ENCODE peak calls at places on chromosomes 13 and 19, in six cellular contexts. O is H9, A is fibroblast of lung, J is tibial nerve, D is GM23338, B is PC-3. V is an unnamed sample.

GRCh38 chr19:38304866-38305429 is 897 bp downstream of the C19orf33 start:
- DNase-seq in O (peak), A (no peak), J (no peak), D (peak), B (peak), V (peak)

GRCh38 chr19:2302319-2303208 is 5.4 kb downstream of the LINGO3 start:
- DNase-seq in O (peak), A (peak), J (no peak), D (peak), B (no peak), V (no peak)

GRCh38 chr19:57803594-57804325 is 11.0 kb downstream of the ZNF552 start:
- DNase-seq in O (peak), A (peak), J (no peak), D (peak), B (peak), V (peak)

GRCh38 chr19:9847087-9847671 is 12.1 kb downstream of the PIN1 start:
- DNase-seq in O (peak), A (peak), J (no peak), D (peak), B (peak), V (peak)

GRCh38 chr19:35122687-35123551 is 7.3 kb downstream of the FXYD3 start:
- DNase-seq in O (no peak), A (no peak), J (no peak), D (no peak), B (no peak), V (peak)

GRCh38 chr13:29156136-29156535 is 336.0 kb downstream of the MTUS2 start:
- DNase-seq in O (no peak), A (no peak), J (no peak), D (no peak), B (no peak), V (no peak)

GRCh38 chr13:75395056-75395455 is 86.9 kb downstream of the TBC1D4 start:
- DNase-seq in O (no peak), A (no peak), J (no peak), D (no peak), B (no peak), V (no peak)

GRCh38 chr13:111919826-111920225 is 147.1 kb upstream of the SOX1 start:
- DNase-seq in O (peak), A (no peak), J (no peak), D (no peak), B (no peak), V (no peak)

GRCh38 chr19:34332027-34332786 is 32.8 kb upstream of the GPI start:
- DNase-seq in O (no peak), A (no peak), J (no peak), D (no peak), B (no peak), V (no peak)

GRCh38 chr19:19259741-19260140 is 13.4 kb downstream of the TM6SF2 start:
- DNase-seq in O (peak), A (peak), J (no peak), D (peak), B (peak), V (peak)

GRCh38 chr19:19480688-19481087 is 34.7 kb downstream of the TSSK6 start:
- DNase-seq in O (no peak), A (no peak), J (no peak), D (no peak), B (no peak), V (no peak)

GRCh38 chr19:50906217-50906616 is 5.0 kb downstream of the KLK4 start:
- DNase-seq in O (peak), A (peak), J (peak), D (peak), B (peak), V (no peak)

GRCh38 chr13:57862879-57863278 is 231.3 kb downstream of the PCDH17 start:
- DNase-seq in O (no peak), A (no peak), J (no peak), D (no peak), B (no peak), V (no peak)

GRCh38 chr13:53201454-53202225 is 173.0 kb downstream of the OLFM4 start:
- DNase-seq in O (peak), A (no peak), J (no peak), D (peak), B (no peak), V (peak)

GRCh38 chr13:20191311-20191901 is 1.3 kb downstream of the GJB2 start:
- DNase-seq in O (no peak), A (no peak), J (no peak), D (peak), B (peak), V (no peak)

GRCh38 chr13:80084086-80084676 is 256.7 kb downstream of the SPRY2 start:
- DNase-seq in O (no peak), A (peak), J (no peak), D (peak), B (peak), V (peak)

GRCh38 chr13:103287659-103288058 is 221.4 kb upstream of the SLC10A2 start:
- DNase-seq in O (no peak), A (no peak), J (no peak), D (no peak), B (peak), V (peak)

GRCh38 chr13:39536906-39537305 is 66.1 kb downstream of the LHFPL6 start:
- DNase-seq in O (no peak), A (no peak), J (no peak), D (no peak), B (no peak), V (no peak)

GRCh38 chr13:104592127-104592526 is 1525.9 kb upstream of the SLC10A2 start:
- DNase-seq in O (no peak), A (peak), J (no peak), D (no peak), B (peak), V (peak)

GRCh38 chr19:42524943-42525342 is 3.3 kb downstream of the CEACAM1 start:
- DNase-seq in O (no peak), A (no peak), J (no peak), D (no peak), B (no peak), V (no peak)

GRCh38 chr19:42528354-42529247 is at the start of gene CEACAM1:
- DNase-seq in O (no peak), A (no peak), J (no peak), D (no peak), B (peak), V (peak)

GRCh38 chr19:42532881-42533280 is 4.6 kb upstream of the CEACAM1 start:
- DNase-seq in O (no peak), A (no peak), J (no peak), D (no peak), B (no peak), V (no peak)

GRCh38 chr19:42531313-42531712 is 3.0 kb upstream of the CEACAM1 start:
- DNase-seq in O (no peak), A (no peak), J (no peak), D (no peak), B (peak), V (no peak)

DNA sequence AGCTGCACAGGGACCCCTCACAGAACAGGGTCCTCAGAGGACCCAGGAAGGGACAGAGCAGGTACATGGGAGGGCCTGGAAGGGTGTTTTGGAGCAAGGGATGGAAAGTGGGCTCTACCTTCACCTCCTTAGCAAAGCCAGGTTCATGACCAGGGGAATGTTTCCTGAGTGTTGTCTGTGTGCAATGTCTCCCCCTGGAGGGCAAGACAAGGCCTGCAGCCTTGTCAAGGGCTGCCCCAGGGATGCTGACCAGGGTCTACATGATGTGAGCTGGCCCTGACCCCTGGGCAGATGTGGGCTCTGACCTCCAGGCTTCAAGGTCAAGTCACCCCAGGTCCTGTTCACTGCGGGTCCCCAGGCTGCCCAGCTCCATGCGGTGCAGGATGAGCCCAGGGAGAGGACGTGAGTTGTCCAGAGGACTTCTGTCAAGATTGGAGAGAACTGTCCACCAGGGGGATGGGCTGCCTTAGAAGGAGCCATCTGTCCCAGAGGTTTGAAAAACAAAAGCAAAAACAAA is 1.0 kb upstream of the CEACAM1 start:
- DNase-seq in O (peak), A (peak), J (peak), D (peak), B (peak), V (peak)
- H3K27ac ChIP-seq in O (no peak), A (no peak), J (no peak), D (no peak), B (no peak), V (no peak)

GRCh38 chr13:94343243-94343585 is 136.3 kb downstream of the DCT start:
- DNase-seq in O (no peak), A (no peak), J (no peak), D (no peak), B (no peak), V (no peak)

GRCh38 chr13:94342436-94343242 is 136.8 kb downstream of the DCT start:
- DNase-seq in O (no peak), A (no peak), J (no peak), D (no peak), B (no peak), V (no peak)

GRCh38 chr13:94344126-94344863 is 135.2 kb downstream of the DCT start:
- DNase-seq in O (no peak), A (no peak), J (no peak), D (peak), B (no peak), V (no peak)

GRCh38 chr13:94346261-94347019 is 133.0 kb downstream of the DCT start:
- DNase-seq in O (no peak), A (no peak), J (no peak), D (no peak), B (no peak), V (no peak)

GRCh38 chr13:94345374-94346195 is 133.9 kb downstream of the DCT start:
- DNase-seq in O (no peak), A (peak), J (no peak), D (no peak), B (peak), V (peak)
- TF ChIP-seq CTCF in O (peak), A (no peak), J (no peak), D (peak), B (peak), V (peak)

GRCh38 chr19:43318203-43318602 is 35.3 kb upstream of the CD177 start:
- DNase-seq in O (no peak), A (no peak), J (no peak), D (no peak), B (no peak), V (no peak)
- H3K27ac ChIP-seq in O (no peak), A (no peak), J (no peak), D (no peak), B (no peak), V (no peak)

GRCh38 chr19:4246767-4247593 is at the start of gene YJU2:
- DNase-seq in O (peak), A (peak), J (peak), D (peak), B (peak), V (peak)
- TF ChIP-seq CTCF in O (peak), A (peak), J (peak), D (peak), B (peak), V (peak)

GRCh38 chr13:110414283-110414682 is 107.2 kb downstream of the COL4A2 start:
- DNase-seq in O (no peak), A (no peak), J (no peak), D (no peak), B (no peak), V (no peak)
- H3K27ac ChIP-seq in O (no peak), A (no peak), J (no peak), D (no peak), B (no peak), V (peak)

DNA sequence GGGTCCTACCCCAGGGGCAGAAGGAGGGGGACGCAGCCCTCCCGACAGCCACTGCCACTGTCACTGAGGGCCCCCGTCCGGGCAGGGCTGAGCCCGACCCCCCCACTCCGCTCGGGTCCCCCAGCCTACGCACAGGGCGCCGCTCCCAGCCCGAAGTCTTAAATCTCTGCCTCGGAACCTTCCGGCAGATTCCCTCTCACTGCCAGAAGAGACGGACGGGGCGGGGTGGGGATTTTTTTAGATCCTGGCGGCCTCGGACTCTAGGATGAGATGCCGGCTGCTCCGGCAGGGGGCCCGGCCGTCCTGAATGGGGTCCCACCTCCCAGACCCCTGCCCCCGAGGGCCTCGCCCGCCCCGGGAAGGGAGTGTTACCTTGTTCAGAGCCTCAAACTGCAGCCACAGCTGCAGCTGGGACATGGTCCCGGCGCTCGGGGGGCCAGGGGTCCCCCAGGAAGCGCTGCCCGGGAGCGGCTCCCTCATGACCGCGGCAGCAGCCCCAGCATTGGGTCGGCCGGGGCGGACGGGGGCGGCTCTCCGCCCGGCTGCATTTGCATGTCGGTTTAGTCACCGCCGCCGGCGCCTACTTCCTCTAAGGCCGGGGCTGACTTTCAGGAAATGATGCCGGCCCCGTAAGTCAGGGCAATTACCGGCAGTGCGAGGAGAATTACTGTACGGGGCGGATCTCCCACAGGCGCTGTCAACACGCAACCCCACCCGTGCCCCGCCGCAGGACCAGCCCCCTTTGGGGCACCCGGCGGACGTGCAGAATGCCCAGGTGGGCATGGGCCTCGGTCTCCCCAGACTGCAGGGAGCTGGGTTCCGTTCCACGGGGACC is 28.1 kb downstream of the GPX4 start:
- DNase-seq in O (peak), A (peak), J (peak), D (peak), B (no peak), V (peak)
- TF ChIP-seq CTCF in O (no peak), A (no peak), J (peak), D (no peak), B (no peak), V (no peak)

GRCh38 chr19:8413593-8413923 is 453 bp downstream of the MARCHF2 start:
- DNase-seq in O (no peak), A (no peak), J (no peak), D (no peak), B (no peak), V (no peak)
- H3K27ac ChIP-seq in O (no peak), A (peak), J (no peak), D (no peak), B (no peak), V (peak)

DNA sequence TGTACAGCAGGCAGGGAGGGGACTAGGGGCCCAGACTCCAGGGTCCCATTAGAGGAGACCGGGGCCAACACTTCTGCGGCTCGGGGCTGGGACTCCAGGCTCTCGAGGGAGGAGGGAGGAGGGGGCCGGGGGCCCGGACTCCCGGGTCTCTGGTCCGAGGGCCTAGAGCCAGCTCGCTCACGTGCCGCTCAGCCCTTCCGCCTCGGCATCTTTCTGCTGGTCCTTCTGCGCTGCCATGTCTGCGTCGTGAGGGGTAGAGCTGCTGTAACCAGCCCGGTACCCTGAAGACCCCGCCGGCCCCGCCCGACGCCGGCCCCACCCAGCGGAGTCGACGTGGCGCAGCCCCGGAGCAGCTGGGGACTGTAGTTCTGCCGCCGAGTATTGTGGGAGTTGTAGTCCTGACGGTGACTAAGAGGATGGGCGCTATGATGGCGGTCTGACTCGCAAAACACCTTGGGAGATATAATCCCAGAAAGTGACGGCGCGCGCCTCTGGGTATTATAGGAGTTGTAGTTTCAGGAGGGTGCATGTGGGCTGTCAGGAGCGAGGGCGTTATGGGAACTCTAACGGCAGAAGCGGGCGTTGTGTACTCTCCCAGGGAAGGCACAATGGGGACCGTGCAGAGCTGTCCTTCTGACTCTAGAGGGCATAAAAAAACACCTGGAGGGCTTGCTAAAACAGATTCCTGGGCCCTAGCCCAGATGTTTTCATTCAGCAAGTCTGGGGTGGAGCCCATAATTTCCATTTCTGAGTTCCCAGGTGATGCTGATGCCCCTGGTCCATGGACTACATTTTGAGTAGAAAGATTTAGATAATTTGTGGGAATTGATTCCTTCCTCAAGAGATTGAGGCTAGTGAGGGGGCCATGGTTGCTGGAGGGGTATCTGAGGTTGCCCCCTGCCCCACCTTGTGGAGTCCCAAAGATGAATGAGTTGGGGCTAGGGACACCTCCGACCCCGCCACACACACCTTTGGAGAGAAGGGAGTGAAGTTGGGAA is at the start of gene RABAC1:
- DNase-seq in O (peak), A (peak), J (peak), D (peak), B (peak), V (peak)
- TF ChIP-seq CTCF in O (peak), A (peak), J (no peak), D (peak), B (peak), V (no peak)

V was measured in RWPE1.